ENCODE peak calls at places on chromosomes 11 and 22, in four cellular contexts. One of them, this sample, is unnamed.

GRCh38 chr11:130711193-130711592 is 205.1 kb downstream of the SNX19 start:
- DNase-seq in astrocyte of the cerebellum: no peak
- DNase-seq in Panc1: no peak
- DNase-seq in HFF-Myc: no peak
- DNase-seq in this sample: peak; percentile 18

GRCh38 chr11:116166788-116167465 is 605.9 kb downstream of the BUD13 start:
- DNase-seq in HFF-Myc: no peak
- DNase-seq in astrocyte of the cerebellum: no peak
- DNase-seq in Panc1: no peak
- DNase-seq in this sample: no peak

GRCh38 chr11:100833276-100833675 is 146.2 kb downstream of the ARHGAP42 start:
- DNase-seq in Panc1: no peak
- DNase-seq in astrocyte of the cerebellum: no peak
- DNase-seq in HFF-Myc: no peak
- DNase-seq in this sample: no peak

GRCh38 chr11:76666408-76666807 is 4.1 kb downstream of the LRRC32 start:
- DNase-seq in HFF-Myc: no peak
- DNase-seq in Panc1: no peak
- DNase-seq in astrocyte of the cerebellum: no peak
- DNase-seq in this sample: peak; percentile 56

GRCh38 chr11:44288133-44288526 is 21.8 kb downstream of the ALX4 start:
- DNase-seq in astrocyte of the cerebellum: no peak
- DNase-seq in Panc1: no peak
- DNase-seq in HFF-Myc: no peak
- DNase-seq in this sample: no peak

GRCh38 chr11:46305295-46305694 is 27.8 kb downstream of the CREB3L1 start:
- DNase-seq in astrocyte of the cerebellum: no peak
- DNase-seq in Panc1: no peak
- DNase-seq in HFF-Myc: no peak
- DNase-seq in this sample: peak; percentile 69

GRCh38 chr11:56846631-56847400 is 98.3 kb upstream of the OR9G4 start:
- DNase-seq in Panc1: no peak
- DNase-seq in HFF-Myc: no peak
- DNase-seq in astrocyte of the cerebellum: no peak
- DNase-seq in this sample: no peak

GRCh38 chr22:48695251-48695650 is 1132.4 kb downstream of the BRD1 start:
- DNase-seq in astrocyte of the cerebellum: no peak
- DNase-seq in HFF-Myc: no peak
- DNase-seq in Panc1: no peak
- DNase-seq in this sample: no peak

GRCh38 chr11:24226606-24227005 is 270.2 kb upstream of the LUZP2 start:
- DNase-seq in HFF-Myc: no peak
- DNase-seq in astrocyte of the cerebellum: no peak
- DNase-seq in Panc1: no peak
- DNase-seq in this sample: peak; percentile 10

GRCh38 chr11:105582497-105582896 is 27.4 kb upstream of the GRIA4 start:
- DNase-seq in astrocyte of the cerebellum: peak; percentile 4
- DNase-seq in Panc1: no peak
- DNase-seq in HFF-Myc: no peak
- DNase-seq in this sample: peak; percentile 22

GRCh38 chr11:128796275-128796674 is 70.8 kb downstream of the KCNJ1 start:
- DNase-seq in Panc1: no peak
- DNase-seq in astrocyte of the cerebellum: peak; percentile 28
- DNase-seq in HFF-Myc: no peak
- DNase-seq in this sample: peak; percentile 61

GRCh38 chr11:15629690-15630321 is 515.1 kb downstream of the INSC start:
- DNase-seq in Panc1: no peak
- DNase-seq in HFF-Myc: no peak
- DNase-seq in astrocyte of the cerebellum: no peak
- DNase-seq in this sample: peak; percentile 23

GRCh38 chr11:71086687-71087258 is 165.6 kb downstream of the SHANK2 start:
- DNase-seq in astrocyte of the cerebellum: no peak
- DNase-seq in HFF-Myc: no peak
- DNase-seq in Panc1: no peak
- DNase-seq in this sample: peak; percentile 43

GRCh38 chr22:29509815-29510214 is 29.8 kb downstream of the NEFH start:
- DNase-seq in HFF-Myc: no peak
- DNase-seq in astrocyte of the cerebellum: no peak
- DNase-seq in Panc1: no peak
- DNase-seq in this sample: no peak

GRCh38 chr11:74123008-74123448 is 47.8 kb downstream of the C2CD3 start:
- DNase-seq in astrocyte of the cerebellum: no peak
- DNase-seq in Panc1: no peak
- DNase-seq in HFF-Myc: no peak
- DNase-seq in this sample: no peak

GRCh38 chr11:12599408-12600143 is 74.6 kb upstream of the TEAD1 start:
- DNase-seq in Panc1: no peak
- DNase-seq in HFF-Myc: no peak
- DNase-seq in astrocyte of the cerebellum: no peak
- DNase-seq in this sample: no peak

GRCh38 chr11:3146612-3147256 is 18.4 kb downstream of the OSBPL5 start:
- DNase-seq in astrocyte of the cerebellum: peak; percentile 68
- DNase-seq in Panc1: no peak
- DNase-seq in HFF-Myc: no peak
- DNase-seq in this sample: peak; percentile 59

GRCh38 chr11:28728666-28729065 is 620.5 kb downstream of the METTL15 start:
- DNase-seq in astrocyte of the cerebellum: no peak
- DNase-seq in Panc1: no peak
- DNase-seq in HFF-Myc: no peak
- DNase-seq in this sample: no peak

DNA sequence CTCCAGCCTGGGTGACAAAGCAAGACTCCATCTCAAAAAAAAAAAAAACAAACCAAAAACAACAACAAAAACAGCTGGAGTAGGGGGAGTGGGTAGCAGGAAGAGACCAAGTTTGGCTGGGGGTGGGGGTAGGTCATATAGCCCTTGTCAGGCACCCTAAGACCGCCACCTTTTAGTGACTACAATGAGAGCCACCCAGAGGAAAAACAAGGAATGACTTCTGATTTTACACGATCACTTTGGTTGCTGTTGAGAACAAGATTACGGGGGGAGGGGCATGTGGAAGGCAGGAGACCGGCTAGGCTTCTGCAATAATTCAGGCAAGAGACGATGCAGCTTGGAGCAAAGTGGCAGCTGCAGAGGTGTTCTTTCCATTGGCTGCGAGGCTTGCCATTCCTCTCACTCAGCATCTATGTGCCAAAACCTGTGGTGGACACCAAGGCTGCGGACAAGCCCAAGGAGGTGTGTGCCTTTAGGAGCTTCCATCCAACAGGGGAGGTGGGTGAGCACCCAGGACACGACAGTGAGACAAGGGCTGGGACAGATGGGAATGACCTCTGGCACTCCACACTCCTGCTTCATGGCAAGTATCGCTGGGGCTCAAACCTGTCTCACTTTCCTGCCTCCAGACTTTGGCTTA is 1.7 kb downstream of the RPS19BP1 start:
- DNase-seq in HFF-Myc: no peak
- DNase-seq in Panc1: no peak
- DNase-seq in astrocyte of the cerebellum: no peak
- DNase-seq in this sample: peak; percentile 74
- H3K4me3 ChIP-seq in HFF-Myc: peak overlapping the region; percentile 100
- H3K4me3 ChIP-seq in Panc1: no peak overlapping the region
- H3K4me3 ChIP-seq in astrocyte of the cerebellum: no peak overlapping the region
- H3K4me3 ChIP-seq in this sample: peak overlapping the region; percentile 12

DNA sequence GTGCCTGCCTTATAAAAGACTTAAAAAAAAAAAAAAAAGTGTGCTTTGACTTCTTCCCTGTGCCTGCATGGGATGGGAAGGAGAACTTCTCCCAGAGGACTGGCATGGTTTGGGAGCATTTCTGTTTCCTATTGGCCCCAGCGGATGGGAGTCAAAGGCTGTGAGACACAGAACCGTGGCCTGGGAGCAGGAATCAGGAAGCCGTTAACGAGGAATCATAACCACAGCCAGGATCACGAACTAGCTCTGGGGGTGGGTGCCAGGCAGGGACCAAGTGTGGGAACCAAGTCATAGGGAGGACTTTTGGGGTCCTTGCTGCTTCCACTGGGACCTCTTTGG is 526 bp downstream of the C1QTNF6 start:
- DNase-seq in Panc1: no peak
- DNase-seq in HFF-Myc: no peak
- DNase-seq in astrocyte of the cerebellum: no peak
- DNase-seq in this sample: no peak
- H3K4me3 ChIP-seq in Panc1: peak overlapping the region; percentile 49
- H3K4me3 ChIP-seq in HFF-Myc: peak overlapping the region; percentile 47
- H3K4me3 ChIP-seq in astrocyte of the cerebellum: peak overlapping the region; percentile 44
- H3K4me3 ChIP-seq in this sample: peak overlapping the region; percentile 49

DNA sequence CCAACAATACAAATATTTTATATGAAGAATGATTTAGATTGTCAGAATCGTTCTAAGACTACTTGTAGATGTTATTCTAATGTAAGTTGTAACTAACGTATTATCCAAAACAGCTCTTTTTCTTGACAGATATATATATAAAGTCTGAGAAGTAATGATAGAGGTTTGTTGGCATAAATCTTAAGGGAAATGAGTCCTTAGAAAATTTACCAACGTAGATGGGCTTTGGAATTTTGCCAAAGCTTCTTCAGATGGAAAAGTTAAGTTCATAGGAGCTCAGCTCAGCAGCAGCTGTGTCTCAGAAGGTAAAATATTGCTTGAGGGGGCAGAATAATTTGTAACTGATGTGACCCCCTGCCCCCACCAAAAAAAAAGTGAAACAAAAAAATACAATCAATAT is 66.7 kb downstream of the BID start:
- DNase-seq in Panc1: no peak
- DNase-seq in astrocyte of the cerebellum: no peak
- DNase-seq in HFF-Myc: no peak
- DNase-seq in this sample: peak; percentile 64
- H3K4me3 ChIP-seq in Panc1: peak overlapping the region; percentile 24
- H3K4me3 ChIP-seq in astrocyte of the cerebellum: peak overlapping the region; percentile 32
- H3K4me3 ChIP-seq in HFF-Myc: peak overlapping the region; percentile 26
- H3K4me3 ChIP-seq in this sample: peak overlapping the region; percentile 56

GRCh38 chr11:47979378-47980092 is 824 bp upstream of the PTPRJ start:
- DNase-seq in Panc1: no peak
- DNase-seq in HFF-Myc: no peak
- DNase-seq in astrocyte of the cerebellum: no peak
- DNase-seq in this sample: no peak
- H3K4me3 ChIP-seq in Panc1: peak overlapping the region; percentile 67
- H3K4me3 ChIP-seq in HFF-Myc: peak overlapping the region; percentile 65
- H3K4me3 ChIP-seq in astrocyte of the cerebellum: peak overlapping the region; percentile 77
- H3K4me3 ChIP-seq in this sample: peak overlapping the region; percentile 74